ENCODE peak calls at places on chromosomes 16 and 17, in six cellular contexts. K is RWPE1, A is T-helper 1 cell, R is mesothelial cell of epicardium, V is frontal cortex, E is NCI-H460. X is an unnamed sample.
A peak's percentile ranks its signal among the peaks of the same experiment; 100 is the strongest.

GRCh38 chr17:78329263-78330059 is 30.4 kb downstream of the SOCS3 start:
- DNase-seq in V (no peak), K (no peak), R (no peak), A (no peak), E (peak; percentile 69), X (peak; percentile 91)

GRCh38 chr16:1723450-1724147 is 17.6 kb downstream of the MAPK8IP3 start:
- DNase-seq in V (no peak), R (peak; percentile 65), K (no peak), A (no peak), E (peak; percentile 57), X (peak; percentile 53)

GRCh38 chr16:84633622-84634021 is 14.7 kb upstream of the KLHL36 start:
- DNase-seq in E (no peak), K (no peak), A (no peak), V (no peak), R (no peak), X (no peak)

GRCh38 chr17:9268546-9268945 is 247.2 kb downstream of the NTN1 start:
- DNase-seq in R (no peak), E (no peak), A (no peak), K (no peak), V (no peak), X (peak; percentile 7)

GRCh38 chr17:43994272-43995149 is 9.9 kb upstream of the NAGS start:
- DNase-seq in V (peak; percentile 63), A (peak; percentile 49), E (peak; percentile 70), K (peak; percentile 63), R (peak; percentile 84), X (peak; percentile 68)

GRCh38 chr17:8059131-8059530 is 20.3 kb downstream of the ALOX15B start:
- DNase-seq in E (no peak), K (no peak), A (no peak), V (no peak), R (no peak), X (no peak)

GRCh38 chr16:84825896-84826557 is 6.2 kb downstream of the CRISPLD2 start:
- DNase-seq in V (no peak), A (no peak), E (no peak), R (no peak), K (no peak), X (peak; percentile 84)

GRCh38 chr17:35297666-35298065 is 54.8 kb downstream of the SLFN5 start:
- DNase-seq in A (no peak), E (no peak), V (no peak), R (no peak), K (no peak), X (peak; percentile 76)

GRCh38 chr17:15123593-15124590 is 141.2 kb downstream of the PMP22 start:
- DNase-seq in A (no peak), E (no peak), K (no peak), V (no peak), R (no peak), X (peak; percentile 98)

GRCh38 chr17:31677681-31678080 is 181.4 kb downstream of the COPRS start:
- DNase-seq in K (no peak), R (no peak), V (no peak), E (no peak), A (no peak), X (peak; percentile 31)

GRCh38 chr17:35243459-35244204 is 760 bp downstream of the SLFN5 start:
- DNase-seq in E (peak; percentile 39), V (peak; percentile 24), K (peak; percentile 34), A (peak; percentile 25), R (no peak), X (peak; percentile 87)

GRCh38 chr17:63537991-63538692 is 12.1 kb upstream of the DCAF7 start:
- DNase-seq in E (no peak), K (no peak), A (no peak), V (no peak), R (no peak), X (peak; percentile 13)

GRCh38 chr17:74158761-74159160 is 44.7 kb upstream of the RPL38 start:
- DNase-seq in A (no peak), V (no peak), K (no peak), E (no peak), R (no peak), X (no peak)

GRCh38 chr16:49488740-49489525 is 115.3 kb downstream of the C16orf78 start:
- DNase-seq in V (no peak), A (no peak), R (no peak), E (no peak), K (no peak), X (no peak)

GRCh38 chr17:640436-640835 is 74.2 kb downstream of the VPS53 start:
- DNase-seq in V (no peak), R (no peak), E (no peak), K (no peak), A (no peak), X (no peak)

GRCh38 chr17:72378414-72379395 is 257.9 kb downstream of the SOX9 start:
- DNase-seq in A (no peak), K (no peak), R (no peak), E (no peak), V (no peak), X (no peak)

GRCh38 chr17:20300399-20301037 is 166.8 kb downstream of the LGALS9B start:
- DNase-seq in E (no peak), A (no peak), R (no peak), K (no peak), V (no peak), X (peak; percentile 88)

GRCh38 chr17:58969156-58969555 is 137.5 kb downstream of the TRIM37 start:
- DNase-seq in A (no peak), R (no peak), K (no peak), V (no peak), E (no peak), X (no peak)

GRCh38 chr16:59021751-59022150 is 287.6 kb upstream of the GOT2 start:
- DNase-seq in V (no peak), R (no peak), A (no peak), E (no peak), K (peak; percentile 27), X (peak; percentile 60)

GRCh38 chr16:47037396-47037745 is 63.9 kb upstream of the DNAJA2 start:
- DNase-seq in K (no peak), V (no peak), R (no peak), E (no peak), A (no peak), X (no peak)

GRCh38 chr16:28974437-28975157 is at the start of gene SPNS1:
- DNase-seq in A (peak; percentile 82), V (peak; percentile 98), E (peak; percentile 94), K (peak; percentile 96), R (peak; percentile 96), X (peak; percentile 97)

GRCh38 chr17:7208754-7209460 is 10.7 kb downstream of the DLG4 start:
- DNase-seq in A (no peak), E (no peak), K (no peak), R (no peak), V (no peak), X (no peak)

GRCh38 chr16:53743149-53743566 is 39.2 kb downstream of the FTO start:
- DNase-seq in A (no peak), R (no peak), K (no peak), V (no peak), E (peak; percentile 30), X (peak; percentile 43)

GRCh38 chr16:75402821-75403475 is 30.4 kb downstream of the CFDP1 start:
- DNase-seq in K (no peak), R (no peak), A (no peak), V (no peak), E (peak; percentile 15), X (peak; percentile 62)

GRCh38 chr17:17018612-17019429 is 23.4 kb upstream of the MPRIP start:
- DNase-seq in V (no peak), R (no peak), E (no peak), A (no peak), K (peak; percentile 36), X (no peak)

GRCh38 chr16:3618782-3619166 is 7.4 kb upstream of the SLX4 start:
- DNase-seq in A (no peak), R (no peak), V (no peak), K (peak; percentile 26), E (no peak), X (peak; percentile 26)

GRCh38 chr17:55314784-55315491 is 50.2 kb downstream of the HLF start:
- DNase-seq in K (no peak), V (no peak), E (no peak), R (no peak), A (no peak), X (no peak)

GRCh38 chr17:33889766-33890165 is 365.3 kb upstream of the CCL2 start:
- DNase-seq in V (no peak), R (no peak), K (no peak), E (no peak), A (no peak), X (no peak)

GRCh38 chr17:35129973-35130351 is 8.5 kb downstream of the FNDC8 start:
- DNase-seq in A (no peak), K (no peak), R (no peak), V (no peak), E (no peak), X (no peak)

GRCh38 chr16:47881574-47881973 is 274.2 kb downstream of the ABCC12 start:
- DNase-seq in V (no peak), R (no peak), A (no peak), K (no peak), E (no peak), X (no peak)

GRCh38 chr16:67661864-67662652 is 1.3 kb downstream of the PARD6A start:
- DNase-seq in A (no peak), E (no peak), V (peak; percentile 29), R (no peak), K (no peak), X (no peak)

GRCh38 chr16:2985893-2986355 is 5.7 kb upstream of the PKMYT1 start:
- DNase-seq in A (no peak), K (no peak), E (no peak), R (no peak), V (no peak), X (no peak)

GRCh38 chr17:72392056-72393010 is 271.5 kb downstream of the SOX9 start:
- DNase-seq in R (no peak), E (no peak), V (no peak), A (no peak), K (no peak), X (peak; percentile 92)

GRCh38 chr16:2782583-2783351 is 4.6 kb downstream of the PRSS33 start:
- DNase-seq in A (no peak), V (no peak), K (no peak), E (no peak), R (no peak), X (no peak)

GRCh38 chr16:83137326-83137770 is 510.6 kb downstream of the CDH13 start:
- DNase-seq in K (peak; percentile 11), A (no peak), V (no peak), R (no peak), E (no peak), X (peak; percentile 68)

GRCh38 chr17:29565643-29566472 is 979 bp downstream of the ABHD15 start:
- DNase-seq in V (no peak), E (no peak), R (peak; percentile 49), A (no peak), K (no peak), X (no peak)

X was measured in EH.